ENCODE peak calls at places on chromosome 16, in eight cellular contexts. T, P, J, W, L, K, C and Y are unnamed samples.

GRCh38 chr16:50718061-50718760 is 23.7 kb upstream of the CYLD start:
- DNase-seq in T (no peak), P (no peak), J (no peak), W (no peak), L (no peak), K (peak), C (no peak), Y (no peak)

GRCh38 chr16:30659507-30660423 is 1.5 kb downstream of the FBRS start:
- DNase-seq in T (peak), P (peak), J (no peak), W (peak), L (peak), K (peak), C (no peak), Y (peak)

GRCh38 chr16:72637306-72637705 is 410.6 kb downstream of the ZFHX3 start:
- DNase-seq in T (no peak), P (no peak), J (no peak), W (no peak), L (no peak), K (peak), C (no peak), Y (no peak)

GRCh38 chr16:16025214-16025968 is 76.0 kb downstream of the ABCC1 start:
- DNase-seq in T (peak), P (no peak), J (no peak), W (peak), L (peak), K (peak), C (peak), Y (no peak)

GRCh38 chr16:14510939-14511797 is 118.9 kb downstream of the PARN start:
- DNase-seq in T (no peak), P (no peak), J (no peak), W (no peak), L (no peak), K (peak), C (no peak), Y (no peak)

GRCh38 chr16:68718596-68718995 is 18.5 kb upstream of the CDH1 start:
- DNase-seq in T (no peak), P (no peak), J (no peak), W (no peak), L (no peak), K (peak), C (no peak), Y (no peak)

GRCh38 chr16:8355714-8356113 is 234.6 kb downstream of the TMEM114 start:
- DNase-seq in T (no peak), P (no peak), J (no peak), W (no peak), L (no peak), K (no peak), C (no peak), Y (no peak)

GRCh38 chr16:20385844-20386832 is 18.4 kb downstream of the PDILT start:
- DNase-seq in T (peak), P (peak), J (no peak), W (peak), L (peak), K (peak), C (peak), Y (peak)

GRCh38 chr16:14564323-14564722 is 65.7 kb downstream of the PARN start:
- DNase-seq in T (no peak), P (peak), J (no peak), W (no peak), L (no peak), K (no peak), C (no peak), Y (no peak)

GRCh38 chr16:424033-424622 is 1.3 kb upstream of the RAB11FIP3 start:
- DNase-seq in T (no peak), P (peak), J (no peak), W (no peak), L (no peak), K (peak), C (peak), Y (no peak)

GRCh38 chr16:5065368-5065767 is 388 bp downstream of the C16orf89 start:
- DNase-seq in T (no peak), P (no peak), J (no peak), W (no peak), L (no peak), K (no peak), C (no peak), Y (peak)

GRCh38 chr16:84281077-84281476 is 13.6 kb upstream of the WFDC1 start:
- DNase-seq in T (no peak), P (no peak), J (no peak), W (peak), L (no peak), K (peak), C (no peak), Y (no peak)

GRCh38 chr16:19883296-19883951 is 1.2 kb downstream of the GPRC5B start:
- DNase-seq in T (no peak), P (peak), J (no peak), W (no peak), L (no peak), K (no peak), C (peak), Y (peak)

GRCh38 chr16:64234200-64234599 is 887.7 kb downstream of the CDH11 start:
- DNase-seq in T (no peak), P (no peak), J (no peak), W (no peak), L (no peak), K (no peak), C (no peak), Y (peak)

GRCh38 chr16:89355686-89356085 is 134.7 kb downstream of the ANKRD11 start:
- DNase-seq in T (no peak), P (no peak), J (no peak), W (no peak), L (no peak), K (no peak), C (no peak), Y (no peak)

GRCh38 chr16:53884748-53885147 is 180.8 kb downstream of the FTO start:
- DNase-seq in T (no peak), P (no peak), J (no peak), W (no peak), L (no peak), K (peak), C (no peak), Y (no peak)

GRCh38 chr16:79050063-79050462 is 550.5 kb downstream of the MAF start:
- DNase-seq in T (no peak), P (no peak), J (no peak), W (no peak), L (no peak), K (no peak), C (no peak), Y (no peak)

GRCh38 chr16:69567031-69567680 is 1.4 kb downstream of the NFAT5 start:
- DNase-seq in T (no peak), P (peak), J (no peak), W (peak), L (no peak), K (no peak), C (peak), Y (no peak)

GRCh38 chr16:19166500-19166899 is 1.5 kb upstream of the SYT17 start:
- DNase-seq in T (no peak), P (no peak), J (no peak), W (no peak), L (no peak), K (no peak), C (no peak), Y (no peak)

GRCh38 chr16:88706965-88707871 is 915 bp downstream of the CTU2 start:
- DNase-seq in T (no peak), P (no peak), J (no peak), W (peak), L (no peak), K (no peak), C (no peak), Y (no peak)

GRCh38 chr16:3046506-3047386 is at the start of gene MMP25:
- DNase-seq in T (no peak), P (no peak), J (no peak), W (no peak), L (no peak), K (no peak), C (no peak), Y (no peak)

GRCh38 chr16:58160855-58161254 is 31.7 kb upstream of the CFAP20 start:
- DNase-seq in T (no peak), P (no peak), J (no peak), W (no peak), L (no peak), K (no peak), C (no peak), Y (no peak)

GRCh38 chr16:54275956-54276355 is 10.6 kb downstream of the IRX3 start:
- DNase-seq in T (no peak), P (no peak), J (no peak), W (no peak), L (no peak), K (no peak), C (no peak), Y (no peak)

GRCh38 chr16:86314402-86315025 is 195.8 kb upstream of the FOXF1 start:
- DNase-seq in T (no peak), P (no peak), J (no peak), W (no peak), L (no peak), K (no peak), C (no peak), Y (no peak)

GRCh38 chr16:74186589-74186988 is 110.0 kb upstream of the PSMD7 start:
- DNase-seq in T (no peak), P (no peak), J (no peak), W (no peak), L (no peak), K (peak), C (no peak), Y (no peak)

GRCh38 chr16:84941916-84942315 is 69.4 kb downstream of the ZDHHC7 start:
- DNase-seq in T (no peak), P (no peak), J (no peak), W (no peak), L (no peak), K (peak), C (no peak), Y (no peak)

GRCh38 chr16:2467301-2468141 is 3.6 kb upstream of the NTN3 start:
- DNase-seq in T (no peak), P (peak), J (no peak), W (peak), L (no peak), K (peak), C (peak), Y (peak)

GRCh38 chr16:74078877-74079586 is 217.6 kb upstream of the PSMD7 start:
- DNase-seq in T (no peak), P (no peak), J (no peak), W (no peak), L (no peak), K (no peak), C (no peak), Y (no peak)

GRCh38 chr16:11612110-11612981 is 25.6 kb upstream of the LITAF start:
- DNase-seq in T (no peak), P (peak), J (no peak), W (no peak), L (no peak), K (no peak), C (no peak), Y (peak)

GRCh38 chr16:1496464-1496863 is 3.3 kb downstream of the TELO2 start:
- DNase-seq in T (no peak), P (no peak), J (no peak), W (no peak), L (no peak), K (no peak), C (no peak), Y (no peak)

GRCh38 chr16:67843343-67843765 is 1.2 kb downstream of the THAP11 start:
- DNase-seq in T (no peak), P (no peak), J (no peak), W (no peak), L (peak), K (peak), C (no peak), Y (no peak)

GRCh38 chr16:85735225-85735722 is 15.6 kb downstream of the C16orf74 start:
- DNase-seq in T (no peak), P (peak), J (no peak), W (peak), L (peak), K (no peak), C (no peak), Y (no peak)

GRCh38 chr16:26889751-26890150 is 177.0 kb upstream of the C16orf82 start:
- DNase-seq in T (no peak), P (no peak), J (no peak), W (no peak), L (no peak), K (peak), C (no peak), Y (no peak)

GRCh38 chr16:17417740-17418139 is 53.0 kb downstream of the XYLT1 start:
- DNase-seq in T (no peak), P (peak), J (no peak), W (no peak), L (no peak), K (no peak), C (no peak), Y (no peak)